ENCODE peak calls at places on chromosomes 12 and 14, in nine cellular contexts. One of them, this sample, is unnamed.

GRCh38 chr12:127005406-127005805 is 1261.6 kb upstream of the TMEM132C start:
- DNase-seq in RWPE1: no peak
- DNase-seq in epithelial cell of esophagus: no peak
- DNase-seq in CD8-positive, alpha-beta T cell: no peak
- DNase-seq in transverse colon: no peak
- DNase-seq in heart right ventricle: no peak
- DNase-seq in CD4-positive, alpha-beta T cell: no peak
- DNase-seq in fibroblast of lung: no peak
- DNase-seq in neural crest cell: no peak
- DNase-seq in this sample: no peak

GRCh38 chr12:132285991-132286681 is 43.3 kb downstream of the GALNT9 start:
- DNase-seq in RWPE1: peak
- DNase-seq in epithelial cell of esophagus: no peak
- DNase-seq in CD8-positive, alpha-beta T cell: no peak
- DNase-seq in transverse colon: peak
- DNase-seq in heart right ventricle: peak
- DNase-seq in CD4-positive, alpha-beta T cell: no peak
- DNase-seq in fibroblast of lung: peak
- DNase-seq in neural crest cell: no peak
- DNase-seq in this sample: no peak

GRCh38 chr12:71695782-71696181 is 9.9 kb downstream of the TMEM19 start:
- DNase-seq in RWPE1: no peak
- DNase-seq in epithelial cell of esophagus: no peak
- DNase-seq in CD8-positive, alpha-beta T cell: no peak
- DNase-seq in transverse colon: no peak
- DNase-seq in heart right ventricle: no peak
- DNase-seq in CD4-positive, alpha-beta T cell: no peak
- DNase-seq in fibroblast of lung: no peak
- DNase-seq in neural crest cell: no peak
- DNase-seq in this sample: no peak

GRCh38 chr12:47715393-47715876 is 9.6 kb upstream of the RPAP3 start:
- DNase-seq in RWPE1: peak
- DNase-seq in epithelial cell of esophagus: peak
- DNase-seq in CD8-positive, alpha-beta T cell: peak
- DNase-seq in transverse colon: peak
- DNase-seq in heart right ventricle: peak
- DNase-seq in CD4-positive, alpha-beta T cell: peak
- DNase-seq in fibroblast of lung: peak
- DNase-seq in neural crest cell: peak
- DNase-seq in this sample: peak

GRCh38 chr12:6116481-6117021 is 7.9 kb downstream of the VWF start:
- DNase-seq in RWPE1: no peak
- DNase-seq in epithelial cell of esophagus: peak
- DNase-seq in CD8-positive, alpha-beta T cell: no peak
- DNase-seq in transverse colon: no peak
- DNase-seq in heart right ventricle: peak
- DNase-seq in CD4-positive, alpha-beta T cell: no peak
- DNase-seq in fibroblast of lung: peak
- DNase-seq in neural crest cell: no peak
- DNase-seq in this sample: no peak

GRCh38 chr14:95784137-95784536 is 70.2 kb upstream of the TCL1A start:
- DNase-seq in RWPE1: peak
- DNase-seq in epithelial cell of esophagus: peak
- DNase-seq in CD8-positive, alpha-beta T cell: no peak
- DNase-seq in transverse colon: no peak
- DNase-seq in heart right ventricle: no peak
- DNase-seq in CD4-positive, alpha-beta T cell: no peak
- DNase-seq in fibroblast of lung: peak
- DNase-seq in neural crest cell: peak
- DNase-seq in this sample: no peak

GRCh38 chr14:45793081-45793480 is 540.1 kb upstream of the MIS18BP1 start:
- DNase-seq in RWPE1: no peak
- DNase-seq in epithelial cell of esophagus: peak
- DNase-seq in CD8-positive, alpha-beta T cell: no peak
- DNase-seq in transverse colon: no peak
- DNase-seq in heart right ventricle: no peak
- DNase-seq in CD4-positive, alpha-beta T cell: no peak
- DNase-seq in fibroblast of lung: no peak
- DNase-seq in neural crest cell: no peak
- DNase-seq in this sample: no peak

GRCh38 chr12:108270035-108270840 is 68.9 kb downstream of the CMKLR1 start:
- DNase-seq in RWPE1: peak
- DNase-seq in epithelial cell of esophagus: peak
- DNase-seq in CD8-positive, alpha-beta T cell: no peak
- DNase-seq in transverse colon: no peak
- DNase-seq in heart right ventricle: no peak
- DNase-seq in CD4-positive, alpha-beta T cell: no peak
- DNase-seq in fibroblast of lung: no peak
- DNase-seq in neural crest cell: no peak
- DNase-seq in this sample: no peak

GRCh38 chr12:93892431-93893210 is 215.4 kb downstream of the CRADD start:
- DNase-seq in RWPE1: no peak
- DNase-seq in epithelial cell of esophagus: no peak
- DNase-seq in CD8-positive, alpha-beta T cell: no peak
- DNase-seq in transverse colon: no peak
- DNase-seq in heart right ventricle: no peak
- DNase-seq in CD4-positive, alpha-beta T cell: no peak
- DNase-seq in fibroblast of lung: no peak
- DNase-seq in neural crest cell: peak
- DNase-seq in this sample: no peak

GRCh38 chr12:9342614-9343353 is 134.6 kb upstream of the PZP start:
- DNase-seq in RWPE1: no peak
- DNase-seq in epithelial cell of esophagus: no peak
- DNase-seq in CD8-positive, alpha-beta T cell: no peak
- DNase-seq in transverse colon: no peak
- DNase-seq in heart right ventricle: no peak
- DNase-seq in CD4-positive, alpha-beta T cell: no peak
- DNase-seq in fibroblast of lung: no peak
- DNase-seq in neural crest cell: no peak
- DNase-seq in this sample: no peak

GRCh38 chr12:28742791-28743190 is 406.3 kb upstream of the FAR2 start:
- DNase-seq in RWPE1: no peak
- DNase-seq in epithelial cell of esophagus: peak
- DNase-seq in CD8-positive, alpha-beta T cell: no peak
- DNase-seq in transverse colon: no peak
- DNase-seq in heart right ventricle: no peak
- DNase-seq in CD4-positive, alpha-beta T cell: no peak
- DNase-seq in fibroblast of lung: peak
- DNase-seq in neural crest cell: no peak
- DNase-seq in this sample: no peak

GRCh38 chr14:73058923-73059311 is 583 bp downstream of the RBM25 start:
- DNase-seq in RWPE1: peak
- DNase-seq in epithelial cell of esophagus: peak
- DNase-seq in CD8-positive, alpha-beta T cell: no peak
- DNase-seq in transverse colon: no peak
- DNase-seq in heart right ventricle: no peak
- DNase-seq in CD4-positive, alpha-beta T cell: no peak
- DNase-seq in fibroblast of lung: peak
- DNase-seq in neural crest cell: no peak
- DNase-seq in this sample: no peak

GRCh38 chr14:47674546-47675238 is 713 bp downstream of the MDGA2 start:
- DNase-seq in RWPE1: no peak
- DNase-seq in epithelial cell of esophagus: no peak
- DNase-seq in CD8-positive, alpha-beta T cell: no peak
- DNase-seq in transverse colon: no peak
- DNase-seq in heart right ventricle: no peak
- DNase-seq in CD4-positive, alpha-beta T cell: no peak
- DNase-seq in fibroblast of lung: peak
- DNase-seq in neural crest cell: peak
- DNase-seq in this sample: no peak

GRCh38 chr12:13962699-13963098 is 18.7 kb downstream of the GRIN2B start:
- DNase-seq in RWPE1: no peak
- DNase-seq in epithelial cell of esophagus: no peak
- DNase-seq in CD8-positive, alpha-beta T cell: no peak
- DNase-seq in transverse colon: no peak
- DNase-seq in heart right ventricle: no peak
- DNase-seq in CD4-positive, alpha-beta T cell: no peak
- DNase-seq in fibroblast of lung: no peak
- DNase-seq in neural crest cell: no peak
- DNase-seq in this sample: no peak
- TF ChIP-seq CTCF in RWPE1: no peak
- TF ChIP-seq CTCF in epithelial cell of esophagus: no peak
- TF ChIP-seq CTCF in CD8-positive, alpha-beta T cell: no peak
- TF ChIP-seq CTCF in transverse colon: no peak
- TF ChIP-seq CTCF in heart right ventricle: no peak
- TF ChIP-seq CTCF in CD4-positive, alpha-beta T cell: no peak
- TF ChIP-seq CTCF in fibroblast of lung: no peak
- TF ChIP-seq CTCF in neural crest cell: peak
- TF ChIP-seq CTCF in this sample: peak

GRCh38 chr12:40760821-40761220 is 68.6 kb downstream of the CNTN1 start:
- DNase-seq in RWPE1: no peak
- DNase-seq in epithelial cell of esophagus: no peak
- DNase-seq in CD8-positive, alpha-beta T cell: no peak
- DNase-seq in transverse colon: no peak
- DNase-seq in heart right ventricle: no peak
- DNase-seq in CD4-positive, alpha-beta T cell: no peak
- DNase-seq in fibroblast of lung: no peak
- DNase-seq in neural crest cell: no peak
- DNase-seq in this sample: no peak

GRCh38 chr12:40762072-40762471 is 69.8 kb downstream of the CNTN1 start:
- DNase-seq in RWPE1: no peak
- DNase-seq in epithelial cell of esophagus: no peak
- DNase-seq in CD8-positive, alpha-beta T cell: no peak
- DNase-seq in transverse colon: no peak
- DNase-seq in heart right ventricle: no peak
- DNase-seq in CD4-positive, alpha-beta T cell: no peak
- DNase-seq in fibroblast of lung: no peak
- DNase-seq in neural crest cell: no peak
- DNase-seq in this sample: no peak
- TF ChIP-seq CTCF in RWPE1: no peak
- TF ChIP-seq CTCF in epithelial cell of esophagus: no peak
- TF ChIP-seq CTCF in CD8-positive, alpha-beta T cell: no peak
- TF ChIP-seq CTCF in transverse colon: no peak
- TF ChIP-seq CTCF in heart right ventricle: no peak
- TF ChIP-seq CTCF in CD4-positive, alpha-beta T cell: no peak
- TF ChIP-seq CTCF in fibroblast of lung: no peak
- TF ChIP-seq CTCF in neural crest cell: peak
- TF ChIP-seq CTCF in this sample: no peak

GRCh38 chr14:100122481-100123215 is 36.8 kb downstream of the DEGS2 start:
- DNase-seq in RWPE1: no peak
- DNase-seq in epithelial cell of esophagus: no peak
- DNase-seq in CD8-positive, alpha-beta T cell: no peak
- DNase-seq in transverse colon: no peak
- DNase-seq in heart right ventricle: no peak
- DNase-seq in CD4-positive, alpha-beta T cell: no peak
- DNase-seq in fibroblast of lung: no peak
- DNase-seq in neural crest cell: no peak
- DNase-seq in this sample: no peak
- TF ChIP-seq CTCF in RWPE1: no peak
- TF ChIP-seq CTCF in epithelial cell of esophagus: no peak
- TF ChIP-seq CTCF in CD8-positive, alpha-beta T cell: no peak
- TF ChIP-seq CTCF in transverse colon: peak
- TF ChIP-seq CTCF in heart right ventricle: no peak
- TF ChIP-seq CTCF in CD4-positive, alpha-beta T cell: no peak
- TF ChIP-seq CTCF in fibroblast of lung: no peak
- TF ChIP-seq CTCF in neural crest cell: no peak
- TF ChIP-seq CTCF in this sample: no peak

GRCh38 chr14:99716091-99716849 is 32.2 kb downstream of the CYP46A1 start:
- DNase-seq in RWPE1: no peak
- DNase-seq in epithelial cell of esophagus: no peak
- DNase-seq in CD8-positive, alpha-beta T cell: peak
- DNase-seq in transverse colon: no peak
- DNase-seq in heart right ventricle: no peak
- DNase-seq in CD4-positive, alpha-beta T cell: no peak
- DNase-seq in fibroblast of lung: no peak
- DNase-seq in neural crest cell: no peak
- DNase-seq in this sample: no peak

GRCh38 chr14:99718031-99718810 is 34.1 kb downstream of the CYP46A1 start:
- DNase-seq in RWPE1: no peak
- DNase-seq in epithelial cell of esophagus: no peak
- DNase-seq in CD8-positive, alpha-beta T cell: peak
- DNase-seq in transverse colon: no peak
- DNase-seq in heart right ventricle: no peak
- DNase-seq in CD4-positive, alpha-beta T cell: no peak
- DNase-seq in fibroblast of lung: no peak
- DNase-seq in neural crest cell: no peak
- DNase-seq in this sample: no peak

GRCh38 chr14:99716850-99717681 is 33.0 kb downstream of the CYP46A1 start:
- DNase-seq in RWPE1: no peak
- DNase-seq in epithelial cell of esophagus: no peak
- DNase-seq in CD8-positive, alpha-beta T cell: peak
- DNase-seq in transverse colon: no peak
- DNase-seq in heart right ventricle: no peak
- DNase-seq in CD4-positive, alpha-beta T cell: no peak
- DNase-seq in fibroblast of lung: no peak
- DNase-seq in neural crest cell: no peak
- DNase-seq in this sample: no peak

GRCh38 chr14:99718811-99719192 is 34.7 kb downstream of the CYP46A1 start:
- DNase-seq in RWPE1: no peak
- DNase-seq in epithelial cell of esophagus: no peak
- DNase-seq in CD8-positive, alpha-beta T cell: peak
- DNase-seq in transverse colon: no peak
- DNase-seq in heart right ventricle: no peak
- DNase-seq in CD4-positive, alpha-beta T cell: no peak
- DNase-seq in fibroblast of lung: no peak
- DNase-seq in neural crest cell: no peak
- DNase-seq in this sample: no peak

DNA sequence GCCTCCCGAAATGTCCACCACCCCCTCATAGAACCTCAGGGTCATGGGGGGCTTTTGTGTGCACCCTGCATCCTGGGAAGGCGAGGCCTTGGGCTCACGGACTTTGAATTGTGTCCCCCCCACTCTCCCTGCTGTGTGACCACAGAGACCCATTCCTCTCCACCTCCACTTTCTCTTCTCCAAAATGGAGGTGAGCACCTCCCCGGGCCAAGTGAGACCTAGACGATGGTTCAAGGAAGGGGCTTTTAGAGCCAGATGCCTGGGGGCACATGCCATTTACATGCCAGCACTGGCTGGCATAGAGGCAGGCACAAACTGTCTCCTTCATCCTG is 33.5 kb downstream of the CYP46A1 start:
- DNase-seq in RWPE1: no peak
- DNase-seq in epithelial cell of esophagus: no peak
- DNase-seq in CD8-positive, alpha-beta T cell: no peak
- DNase-seq in transverse colon: no peak
- DNase-seq in heart right ventricle: no peak
- DNase-seq in CD4-positive, alpha-beta T cell: no peak
- DNase-seq in fibroblast of lung: no peak
- DNase-seq in neural crest cell: no peak
- DNase-seq in this sample: no peak
- TF ChIP-seq CTCF in RWPE1: no peak
- TF ChIP-seq CTCF in epithelial cell of esophagus: no peak
- TF ChIP-seq CTCF in CD8-positive, alpha-beta T cell: no peak
- TF ChIP-seq CTCF in transverse colon: no peak
- TF ChIP-seq CTCF in heart right ventricle: no peak
- TF ChIP-seq CTCF in CD4-positive, alpha-beta T cell: no peak
- TF ChIP-seq CTCF in fibroblast of lung: no peak
- TF ChIP-seq CTCF in neural crest cell: no peak
- TF ChIP-seq CTCF in this sample: no peak

DNA sequence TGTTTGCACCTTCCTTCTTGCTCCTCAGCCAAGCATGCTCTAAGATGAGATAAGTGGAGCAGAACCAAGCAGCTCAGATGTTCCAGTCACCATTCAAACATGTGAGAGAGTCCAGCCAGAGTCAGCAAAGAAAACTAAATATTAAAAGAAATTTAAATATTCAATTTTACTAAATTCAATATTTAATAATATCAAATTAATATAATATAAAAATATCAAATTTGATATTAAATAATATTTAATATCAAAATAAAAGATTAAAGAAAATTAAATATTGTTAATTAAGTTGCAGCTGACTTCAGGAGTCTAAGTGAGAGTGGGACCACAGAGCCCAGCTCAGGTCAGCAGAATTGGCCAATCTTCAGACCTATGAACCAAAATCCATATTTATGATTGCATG is 526.1 kb upstream of the FLRT2 start:
- DNase-seq in RWPE1: no peak
- DNase-seq in epithelial cell of esophagus: no peak
- DNase-seq in CD8-positive, alpha-beta T cell: no peak
- DNase-seq in transverse colon: no peak
- DNase-seq in heart right ventricle: no peak
- DNase-seq in CD4-positive, alpha-beta T cell: no peak
- DNase-seq in fibroblast of lung: no peak
- DNase-seq in neural crest cell: no peak
- DNase-seq in this sample: no peak
- TF ChIP-seq CTCF in RWPE1: no peak
- TF ChIP-seq CTCF in epithelial cell of esophagus: no peak
- TF ChIP-seq CTCF in CD8-positive, alpha-beta T cell: no peak
- TF ChIP-seq CTCF in transverse colon: no peak
- TF ChIP-seq CTCF in heart right ventricle: no peak
- TF ChIP-seq CTCF in CD4-positive, alpha-beta T cell: no peak
- TF ChIP-seq CTCF in fibroblast of lung: no peak
- TF ChIP-seq CTCF in neural crest cell: no peak
- TF ChIP-seq CTCF in this sample: no peak

This sample was measured in D721Med.